ENCODE peak calls at places on chromosomes 7 and 10, in ten cellular contexts. One of them, this sample, is unnamed.

GRCh38 chr7:959271-959670 is 4.8 kb upstream of the ADAP1 start:
- DNase-seq in upper lobe of right lung: peak; percentile 59
- DNase-seq in fibroblast of lung: no peak
- DNase-seq in sigmoid colon: peak; percentile 59
- DNase-seq in stomach: no peak
- DNase-seq in A673: peak; percentile 95
- DNase-seq in heart left ventricle: no peak
- DNase-seq in Peyer's patch: peak; percentile 37
- DNase-seq in neural progenitor cell: peak; percentile 20
- DNase-seq in suprapubic skin: no peak
- DNase-seq in this sample: peak; percentile 7

GRCh38 chr7:135210818-135211178 is 528 bp downstream of the WDR91 start:
- DNase-seq in upper lobe of right lung: no peak
- DNase-seq in fibroblast of lung: peak; percentile 30
- DNase-seq in sigmoid colon: peak; percentile 77
- DNase-seq in stomach: no peak
- DNase-seq in A673: peak; percentile 26
- DNase-seq in heart left ventricle: no peak
- DNase-seq in Peyer's patch: no peak
- DNase-seq in neural progenitor cell: no peak
- DNase-seq in suprapubic skin: no peak
- DNase-seq in this sample: no peak

GRCh38 chr7:134755422-134756022 is 23.9 kb upstream of the CALD1 start:
- DNase-seq in upper lobe of right lung: no peak
- DNase-seq in fibroblast of lung: peak; percentile 35
- DNase-seq in sigmoid colon: no peak
- DNase-seq in stomach: no peak
- DNase-seq in A673: no peak
- DNase-seq in heart left ventricle: no peak
- DNase-seq in Peyer's patch: no peak
- DNase-seq in neural progenitor cell: peak; percentile 47
- DNase-seq in suprapubic skin: no peak
- DNase-seq in this sample: no peak

GRCh38 chr7:39464350-39465054 is 101.7 kb upstream of the YAE1 start:
- DNase-seq in upper lobe of right lung: no peak
- DNase-seq in fibroblast of lung: no peak
- DNase-seq in sigmoid colon: no peak
- DNase-seq in stomach: no peak
- DNase-seq in A673: no peak
- DNase-seq in heart left ventricle: no peak
- DNase-seq in Peyer's patch: no peak
- DNase-seq in neural progenitor cell: no peak
- DNase-seq in suprapubic skin: no peak
- DNase-seq in this sample: no peak

GRCh38 chr7:87156709-87157108 is 4.5 kb downstream of the DMTF1 start:
- DNase-seq in upper lobe of right lung: no peak
- DNase-seq in fibroblast of lung: peak; percentile 53
- DNase-seq in sigmoid colon: no peak
- DNase-seq in stomach: no peak
- DNase-seq in A673: no peak
- DNase-seq in heart left ventricle: no peak
- DNase-seq in Peyer's patch: no peak
- DNase-seq in neural progenitor cell: no peak
- DNase-seq in suprapubic skin: no peak
- DNase-seq in this sample: no peak

GRCh38 chr7:151491859-151492258 is 27.8 kb downstream of the RHEB start:
- DNase-seq in upper lobe of right lung: no peak
- DNase-seq in fibroblast of lung: peak; percentile 94
- DNase-seq in sigmoid colon: no peak
- DNase-seq in stomach: no peak
- DNase-seq in A673: no peak
- DNase-seq in heart left ventricle: no peak
- DNase-seq in Peyer's patch: no peak
- DNase-seq in neural progenitor cell: no peak
- DNase-seq in suprapubic skin: no peak
- DNase-seq in this sample: no peak

GRCh38 chr7:131235489-131236317 is 92.0 kb upstream of the MKLN1 start:
- DNase-seq in upper lobe of right lung: no peak
- DNase-seq in fibroblast of lung: peak; percentile 99
- DNase-seq in sigmoid colon: peak; percentile 71
- DNase-seq in stomach: peak; percentile 29
- DNase-seq in A673: peak; percentile 56
- DNase-seq in heart left ventricle: peak; percentile 43
- DNase-seq in Peyer's patch: no peak
- DNase-seq in neural progenitor cell: no peak
- DNase-seq in suprapubic skin: no peak
- DNase-seq in this sample: peak; percentile 48

GRCh38 chr10:46523119-46523880 is 33.2 kb downstream of the GPRIN2 start:
- DNase-seq in upper lobe of right lung: peak; percentile 82
- DNase-seq in fibroblast of lung: peak; percentile 41
- DNase-seq in sigmoid colon: peak; percentile 65
- DNase-seq in stomach: peak; percentile 79
- DNase-seq in A673: no peak
- DNase-seq in heart left ventricle: no peak
- DNase-seq in Peyer's patch: peak; percentile 86
- DNase-seq in neural progenitor cell: no peak
- DNase-seq in suprapubic skin: peak; percentile 83
- DNase-seq in this sample: peak; percentile 16

GRCh38 chr10:323651-324293 is 188.5 kb downstream of the ZMYND11 start:
- DNase-seq in upper lobe of right lung: peak; percentile 77
- DNase-seq in fibroblast of lung: peak; percentile 97
- DNase-seq in sigmoid colon: peak; percentile 88
- DNase-seq in stomach: peak; percentile 53
- DNase-seq in A673: peak; percentile 93
- DNase-seq in heart left ventricle: peak; percentile 51
- DNase-seq in Peyer's patch: no peak
- DNase-seq in neural progenitor cell: no peak
- DNase-seq in suprapubic skin: peak; percentile 90
- DNase-seq in this sample: peak; percentile 95

GRCh38 chr10:123890246-123890645 is 1.4 kb downstream of the CPXM2 start:
- DNase-seq in upper lobe of right lung: no peak
- DNase-seq in fibroblast of lung: no peak
- DNase-seq in sigmoid colon: peak; percentile 85
- DNase-seq in stomach: no peak
- DNase-seq in A673: no peak
- DNase-seq in heart left ventricle: no peak
- DNase-seq in Peyer's patch: no peak
- DNase-seq in neural progenitor cell: no peak
- DNase-seq in suprapubic skin: no peak
- DNase-seq in this sample: no peak

GRCh38 chr10:123888751-123889150 is 2.9 kb downstream of the CPXM2 start:
- DNase-seq in upper lobe of right lung: no peak
- DNase-seq in fibroblast of lung: no peak
- DNase-seq in sigmoid colon: peak; percentile 65
- DNase-seq in stomach: no peak
- DNase-seq in A673: no peak
- DNase-seq in heart left ventricle: no peak
- DNase-seq in Peyer's patch: no peak
- DNase-seq in neural progenitor cell: no peak
- DNase-seq in suprapubic skin: peak; percentile 57
- DNase-seq in this sample: no peak

GRCh38 chr10:123890761-123891146 is 853 bp downstream of the CPXM2 start:
- DNase-seq in upper lobe of right lung: no peak
- DNase-seq in fibroblast of lung: no peak
- DNase-seq in sigmoid colon: peak; percentile 60
- DNase-seq in stomach: no peak
- DNase-seq in A673: no peak
- DNase-seq in heart left ventricle: no peak
- DNase-seq in Peyer's patch: no peak
- DNase-seq in neural progenitor cell: no peak
- DNase-seq in suprapubic skin: peak; percentile 31
- DNase-seq in this sample: no peak

GRCh38 chr10:123891147-123892011 is at the start of gene CPXM2:
- DNase-seq in upper lobe of right lung: no peak
- DNase-seq in fibroblast of lung: no peak
- DNase-seq in sigmoid colon: no peak
- DNase-seq in stomach: no peak
- DNase-seq in A673: no peak
- DNase-seq in heart left ventricle: peak; percentile 46
- DNase-seq in Peyer's patch: no peak
- DNase-seq in neural progenitor cell: peak; percentile 47
- DNase-seq in suprapubic skin: no peak
- DNase-seq in this sample: peak; percentile 62

GRCh38 chr10:123889821-123890220 is 1.8 kb downstream of the CPXM2 start:
- DNase-seq in upper lobe of right lung: no peak
- DNase-seq in fibroblast of lung: no peak
- DNase-seq in sigmoid colon: peak; percentile 61
- DNase-seq in stomach: no peak
- DNase-seq in A673: no peak
- DNase-seq in heart left ventricle: no peak
- DNase-seq in Peyer's patch: no peak
- DNase-seq in neural progenitor cell: no peak
- DNase-seq in suprapubic skin: no peak
- DNase-seq in this sample: no peak
- H3K4me3 ChIP-seq in upper lobe of right lung: no peak overlapping the region
- H3K4me3 ChIP-seq in fibroblast of lung: no peak overlapping the region
- H3K4me3 ChIP-seq in sigmoid colon: peak overlapping the region; percentile 82
- H3K4me3 ChIP-seq in stomach: peak overlapping the region; percentile 56
- H3K4me3 ChIP-seq in A673: no peak overlapping the region
- H3K4me3 ChIP-seq in heart left ventricle: peak overlapping the region; percentile 65
- H3K4me3 ChIP-seq in Peyer's patch: no peak overlapping the region
- H3K4me3 ChIP-seq in neural progenitor cell: no peak overlapping the region
- H3K4me3 ChIP-seq in suprapubic skin: no peak overlapping the region
- H3K4me3 ChIP-seq in this sample: no peak overlapping the region

DNA sequence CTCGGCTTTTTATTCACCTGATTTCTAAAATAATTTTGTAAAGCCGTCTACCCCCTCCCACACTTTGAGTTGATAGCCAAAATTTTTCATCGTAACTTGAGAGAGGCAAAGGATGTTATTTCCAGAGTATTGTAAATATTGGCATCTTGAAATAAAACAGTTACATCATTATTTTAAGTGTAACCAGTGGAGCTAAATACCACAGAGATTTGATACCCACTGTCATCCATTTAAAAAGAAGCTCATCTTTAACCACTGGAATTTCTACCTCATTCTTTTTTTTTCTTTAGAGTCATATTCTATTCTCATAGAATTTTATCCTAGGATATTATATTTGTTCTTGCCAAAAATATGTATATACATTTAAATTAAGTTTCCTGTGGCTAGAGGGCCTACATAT is 48.6 kb downstream of the CAMK1D start:
- DNase-seq in upper lobe of right lung: no peak
- DNase-seq in fibroblast of lung: peak; percentile 39
- DNase-seq in sigmoid colon: no peak
- DNase-seq in stomach: no peak
- DNase-seq in A673: no peak
- DNase-seq in heart left ventricle: no peak
- DNase-seq in Peyer's patch: no peak
- DNase-seq in neural progenitor cell: no peak
- DNase-seq in suprapubic skin: peak; percentile 32
- DNase-seq in this sample: no peak
- H3K27ac ChIP-seq in upper lobe of right lung: no peak overlapping the region
- H3K27ac ChIP-seq in fibroblast of lung: no peak overlapping the region
- H3K27ac ChIP-seq in sigmoid colon: peak overlapping the region; percentile 59
- H3K27ac ChIP-seq in stomach: no peak overlapping the region
- H3K27ac ChIP-seq in A673: no peak overlapping the region
- H3K27ac ChIP-seq in heart left ventricle: no peak overlapping the region
- H3K27ac ChIP-seq in Peyer's patch: no peak overlapping the region
- H3K27ac ChIP-seq in neural progenitor cell: no peak overlapping the region
- H3K27ac ChIP-seq in suprapubic skin: no peak overlapping the region
- H3K27ac ChIP-seq in this sample: no peak overlapping the region

GRCh38 chr7:55554055-55554454 is 18.2 kb downstream of the VOPP1 start:
- DNase-seq in upper lobe of right lung: no peak
- DNase-seq in fibroblast of lung: no peak
- DNase-seq in sigmoid colon: no peak
- DNase-seq in stomach: no peak
- DNase-seq in A673: no peak
- DNase-seq in heart left ventricle: no peak
- DNase-seq in Peyer's patch: no peak
- DNase-seq in neural progenitor cell: no peak
- DNase-seq in suprapubic skin: no peak
- DNase-seq in this sample: no peak

GRCh38 chr7:55556031-55556430 is 16.3 kb downstream of the VOPP1 start:
- DNase-seq in upper lobe of right lung: no peak
- DNase-seq in fibroblast of lung: no peak
- DNase-seq in sigmoid colon: no peak
- DNase-seq in stomach: no peak
- DNase-seq in A673: no peak
- DNase-seq in heart left ventricle: no peak
- DNase-seq in Peyer's patch: no peak
- DNase-seq in neural progenitor cell: no peak
- DNase-seq in suprapubic skin: no peak
- DNase-seq in this sample: no peak

GRCh38 chr7:55556492-55556891 is 15.8 kb downstream of the VOPP1 start:
- DNase-seq in upper lobe of right lung: no peak
- DNase-seq in fibroblast of lung: no peak
- DNase-seq in sigmoid colon: no peak
- DNase-seq in stomach: no peak
- DNase-seq in A673: no peak
- DNase-seq in heart left ventricle: no peak
- DNase-seq in Peyer's patch: no peak
- DNase-seq in neural progenitor cell: no peak
- DNase-seq in suprapubic skin: no peak
- DNase-seq in this sample: no peak

GRCh38 chr7:55553087-55553345 is 19.3 kb downstream of the VOPP1 start:
- DNase-seq in upper lobe of right lung: no peak
- DNase-seq in fibroblast of lung: no peak
- DNase-seq in sigmoid colon: no peak
- DNase-seq in stomach: no peak
- DNase-seq in A673: no peak
- DNase-seq in heart left ventricle: no peak
- DNase-seq in Peyer's patch: no peak
- DNase-seq in neural progenitor cell: no peak
- DNase-seq in suprapubic skin: no peak
- DNase-seq in this sample: no peak

GRCh38 chr7:55555160-55555559 is 17.1 kb downstream of the VOPP1 start:
- DNase-seq in upper lobe of right lung: no peak
- DNase-seq in fibroblast of lung: no peak
- DNase-seq in sigmoid colon: no peak
- DNase-seq in stomach: no peak
- DNase-seq in A673: no peak
- DNase-seq in heart left ventricle: no peak
- DNase-seq in Peyer's patch: no peak
- DNase-seq in neural progenitor cell: no peak
- DNase-seq in suprapubic skin: no peak
- DNase-seq in this sample: no peak
- H3K4me1 ChIP-seq in upper lobe of right lung: peaks cover 16% of the 10 kb centered on the region
- H3K4me1 ChIP-seq in fibroblast of lung: peaks cover 2% of the 10 kb centered on the region
- H3K4me1 ChIP-seq in sigmoid colon: peaks cover 5% of the 10 kb centered on the region
- H3K4me1 ChIP-seq in stomach: peaks cover 61% of the 10 kb centered on the region
- H3K4me1 ChIP-seq in A673: peaks cover 37% of the 10 kb centered on the region
- H3K4me1 ChIP-seq in heart left ventricle: peaks cover 3% of the 10 kb centered on the region
- H3K4me1 ChIP-seq in Peyer's patch: peaks cover 5% of the 10 kb centered on the region
- H3K4me1 ChIP-seq in neural progenitor cell: peaks cover 19% of the 10 kb centered on the region
- H3K4me1 ChIP-seq in suprapubic skin: peaks cover 36% of the 10 kb centered on the region
- H3K4me1 ChIP-seq in this sample: peaks cover 10% of the 10 kb centered on the region

DNA sequence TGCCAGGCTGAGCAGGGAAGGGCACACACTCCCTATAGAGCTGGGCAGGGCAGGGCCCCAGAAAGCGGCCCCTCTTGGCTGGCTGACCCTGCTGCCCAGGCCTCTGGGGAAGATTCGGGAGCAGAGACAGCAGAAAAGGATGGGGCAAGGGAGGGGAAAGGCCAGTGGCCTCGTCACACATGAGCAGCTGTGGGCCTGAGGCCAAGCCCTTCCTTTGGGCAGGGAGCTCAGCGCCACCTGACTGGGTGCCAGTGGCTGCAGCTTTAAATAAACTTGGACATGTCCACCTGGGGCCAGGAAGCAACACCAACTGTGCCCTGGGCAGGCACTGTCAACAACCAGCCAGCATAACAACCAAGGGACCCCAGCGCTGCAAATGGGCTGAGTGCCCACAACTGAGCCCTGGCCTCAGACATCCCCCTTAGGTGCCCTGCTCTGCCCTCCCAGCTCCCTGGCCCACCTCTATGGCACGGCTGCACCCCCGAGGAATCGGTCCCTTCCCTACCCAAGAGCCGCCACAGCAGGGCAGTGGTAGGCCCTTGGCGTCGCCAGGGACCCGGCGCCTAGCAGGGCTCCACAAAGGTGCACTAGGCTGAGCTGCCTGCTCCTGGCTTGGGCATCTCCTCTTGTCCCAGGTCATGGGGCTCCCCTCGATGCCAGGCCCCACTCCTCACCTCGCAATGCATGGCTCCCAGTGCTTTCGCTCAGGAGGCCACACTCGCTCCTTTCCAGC is 2.6 kb downstream of the CAMK2B start:
- DNase-seq in upper lobe of right lung: no peak
- DNase-seq in fibroblast of lung: no peak
- DNase-seq in sigmoid colon: no peak
- DNase-seq in stomach: no peak
- DNase-seq in A673: no peak
- DNase-seq in heart left ventricle: peak; percentile 81
- DNase-seq in Peyer's patch: no peak
- DNase-seq in neural progenitor cell: no peak
- DNase-seq in suprapubic skin: no peak
- DNase-seq in this sample: peak; percentile 71
- H3K4me3 ChIP-seq in upper lobe of right lung: no peak overlapping the region
- H3K4me3 ChIP-seq in fibroblast of lung: no peak overlapping the region
- H3K4me3 ChIP-seq in sigmoid colon: no peak overlapping the region
- H3K4me3 ChIP-seq in stomach: no peak overlapping the region
- H3K4me3 ChIP-seq in A673: no peak overlapping the region
- H3K4me3 ChIP-seq in heart left ventricle: no peak overlapping the region
- H3K4me3 ChIP-seq in Peyer's patch: no peak overlapping the region
- H3K4me3 ChIP-seq in neural progenitor cell: no peak overlapping the region
- H3K4me3 ChIP-seq in suprapubic skin: no peak overlapping the region
- H3K4me3 ChIP-seq in this sample: no peak overlapping the region